ENCODE peak calls at places on chromosome 3, in six cellular contexts. M is stomach, F is transverse colon, D is spleen, V is HepG2, X is suprapubic skin. R is an unnamed sample.

GRCh38 chr3:78495326-78495725 is 1272.5 kb downstream of the ROBO1 start:
- DNase-seq in M (no peak), F (no peak), D (no peak), V (no peak), X (no peak), R (no peak)

GRCh38 chr3:64351713-64352595 is 126.7 kb upstream of the PRICKLE2 start:
- DNase-seq in M (peak), F (no peak), D (no peak), V (no peak), X (no peak), R (no peak)

GRCh38 chr3:172562881-172563835 is 39.9 kb upstream of the TNFSF10 start:
- DNase-seq in M (no peak), F (no peak), D (no peak), V (peak), X (no peak), R (peak)

GRCh38 chr3:128497305-128498126 is 4.5 kb upstream of the GATA2 start:
- DNase-seq in M (peak), F (peak), D (peak), V (no peak), X (peak), R (peak)

GRCh38 chr3:167575000-167575399 is 78.7 kb downstream of the WDR49 start:
- DNase-seq in M (no peak), F (no peak), D (no peak), V (no peak), X (no peak), R (no peak)

GRCh38 chr3:194686816-194687637 is 1.3 kb downstream of the FAM43A start:
- DNase-seq in M (peak), F (peak), D (peak), V (no peak), X (no peak), R (no peak)

GRCh38 chr3:62955126-62955525 is 79.9 kb upstream of the CADPS start:
- DNase-seq in M (no peak), F (no peak), D (no peak), V (no peak), X (no peak), R (no peak)

GRCh38 chr3:125418306-125418705 is 43.2 kb upstream of the ZNF148 start:
- DNase-seq in M (no peak), F (no peak), D (no peak), V (no peak), X (no peak), R (no peak)

GRCh38 chr3:194739498-194740284 is 54.0 kb downstream of the FAM43A start:
- DNase-seq in M (no peak), F (no peak), D (no peak), V (peak), X (no peak), R (no peak)

GRCh38 chr3:174397848-174398247 is 461.3 kb upstream of the NAALADL2 start:
- DNase-seq in M (no peak), F (no peak), D (no peak), V (peak), X (no peak), R (no peak)

GRCh38 chr3:171526869-171527268 is 66.7 kb upstream of the TNIK start:
- DNase-seq in M (no peak), F (no peak), D (no peak), V (peak), X (no peak), R (no peak)

GRCh38 chr3:102979682-102980378 is 545.0 kb downstream of the ZPLD1 start:
- DNase-seq in M (peak), F (peak), D (no peak), V (no peak), X (peak), R (peak)

DNA sequence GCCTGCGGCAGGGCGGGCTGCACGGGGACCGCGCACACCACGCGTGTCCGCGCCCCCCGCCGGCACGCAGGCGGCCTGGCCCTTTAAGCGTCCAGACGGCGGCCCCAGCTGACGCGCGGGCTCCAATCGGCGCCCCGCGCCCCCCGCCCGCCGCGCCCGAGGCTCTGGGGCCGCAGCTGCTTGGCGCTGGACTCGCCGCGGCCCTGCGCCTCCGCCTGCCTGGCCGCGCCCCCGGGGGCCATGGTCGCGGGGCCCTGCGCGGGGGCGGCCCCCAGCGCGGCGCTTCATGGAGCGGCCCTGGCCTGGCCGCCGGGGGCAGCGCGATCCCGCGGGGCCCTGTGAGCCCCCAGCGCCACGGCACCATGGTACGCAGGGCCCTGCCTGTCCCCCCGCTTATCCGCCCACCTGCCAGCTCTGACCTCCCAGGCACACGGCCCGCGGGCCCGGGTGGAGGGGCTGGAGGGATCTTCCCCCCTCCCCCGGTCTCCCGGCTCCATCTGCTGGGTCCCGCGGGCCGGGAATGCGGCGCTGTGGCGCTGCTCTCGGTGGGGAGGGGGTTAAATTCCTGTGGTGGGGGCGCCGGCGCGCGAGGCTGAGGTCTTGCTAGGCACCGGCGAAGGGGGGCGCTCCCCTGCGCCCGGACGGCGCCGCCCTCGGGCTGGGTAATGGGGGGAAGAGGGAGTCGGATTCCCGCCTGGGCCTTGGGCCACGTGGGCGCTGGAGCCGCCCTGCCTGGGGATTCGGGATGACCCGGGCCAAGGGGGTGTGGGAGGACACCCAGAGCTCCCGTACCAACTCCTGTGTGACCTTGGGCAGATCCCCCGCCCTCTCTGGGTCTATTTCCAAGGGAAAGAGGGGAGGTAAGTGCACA is 1.1 kb downstream of the ZBTB47 start:
- DNase-seq in M (peak), F (peak), D (peak), V (peak), X (peak), R (no peak)
- TF ChIP-seq POLR2A in M (no peak), F (no peak), D (no peak), V (no peak), X (peak), R (peak)

GRCh38 chr3:93973160-93974126 is at the start of gene PROS1:
- DNase-seq in M (peak), F (peak), D (peak), V (peak), X (peak), R (peak)
- TF ChIP-seq POLR2AphosphoS5 in M (peak), F (peak), D (peak), V (peak), X (no peak), R (peak)

GRCh38 chr3:49786357-49787181 is at the start of gene IP6K1:
- DNase-seq in M (peak), F (peak), D (peak), V (peak), X (peak), R (peak)

GRCh38 chr3:49787182-49787464 is 781 bp upstream of the IP6K1 start:
- DNase-seq in M (no peak), F (no peak), D (no peak), V (no peak), X (no peak), R (no peak)

GRCh38 chr3:49785565-49786356 is 581 bp downstream of the IP6K1 start:
- DNase-seq in M (peak), F (peak), D (no peak), V (no peak), X (no peak), R (peak)

GRCh38 chr3:49787536-49787935 is 1.2 kb upstream of the IP6K1 start:
- DNase-seq in M (no peak), F (no peak), D (no peak), V (no peak), X (no peak), R (no peak)

DNA sequence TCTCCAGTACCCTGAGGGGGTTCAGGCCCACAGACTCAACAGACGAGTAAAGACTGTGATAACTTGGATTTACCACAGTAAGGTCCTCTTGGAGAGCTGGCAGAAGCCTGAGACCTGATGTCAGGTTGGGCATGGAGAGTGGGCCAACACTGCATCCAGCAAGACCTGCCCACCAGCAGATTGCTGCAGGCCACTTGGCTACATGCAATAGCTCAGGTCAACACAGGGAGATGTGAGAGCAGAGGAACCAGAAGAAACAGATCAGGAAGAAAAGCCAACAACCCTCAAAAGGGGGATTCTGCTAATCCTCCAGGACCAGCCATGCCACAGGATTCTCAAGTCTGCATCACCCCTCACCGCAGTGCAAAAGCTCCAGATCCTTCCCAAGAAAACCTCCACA is 1.7 kb upstream of the IP6K1 start:
- DNase-seq in M (no peak), F (no peak), D (peak), V (no peak), X (no peak), R (no peak)
- H3K27ac ChIP-seq in M (no peak), F (no peak), D (peak), V (no peak), X (no peak), R (no peak)

GRCh38 chr3:186362988-186363387 is 954 bp upstream of the DGKG start:
- DNase-seq in M (no peak), F (no peak), D (no peak), V (no peak), X (no peak), R (no peak)

GRCh38 chr3:186361246-186361611 is 805 bp downstream of the DGKG start:
- DNase-seq in M (no peak), F (no peak), D (no peak), V (no peak), X (no peak), R (no peak)

GRCh38 chr3:186360779-186361178 is 1.3 kb downstream of the DGKG start:
- DNase-seq in M (no peak), F (no peak), D (peak), V (no peak), X (no peak), R (no peak)

GRCh38 chr3:186362409-186362757 is 349 bp upstream of the DGKG start:
- DNase-seq in M (no peak), F (no peak), D (no peak), V (peak), X (no peak), R (no peak)

DNA sequence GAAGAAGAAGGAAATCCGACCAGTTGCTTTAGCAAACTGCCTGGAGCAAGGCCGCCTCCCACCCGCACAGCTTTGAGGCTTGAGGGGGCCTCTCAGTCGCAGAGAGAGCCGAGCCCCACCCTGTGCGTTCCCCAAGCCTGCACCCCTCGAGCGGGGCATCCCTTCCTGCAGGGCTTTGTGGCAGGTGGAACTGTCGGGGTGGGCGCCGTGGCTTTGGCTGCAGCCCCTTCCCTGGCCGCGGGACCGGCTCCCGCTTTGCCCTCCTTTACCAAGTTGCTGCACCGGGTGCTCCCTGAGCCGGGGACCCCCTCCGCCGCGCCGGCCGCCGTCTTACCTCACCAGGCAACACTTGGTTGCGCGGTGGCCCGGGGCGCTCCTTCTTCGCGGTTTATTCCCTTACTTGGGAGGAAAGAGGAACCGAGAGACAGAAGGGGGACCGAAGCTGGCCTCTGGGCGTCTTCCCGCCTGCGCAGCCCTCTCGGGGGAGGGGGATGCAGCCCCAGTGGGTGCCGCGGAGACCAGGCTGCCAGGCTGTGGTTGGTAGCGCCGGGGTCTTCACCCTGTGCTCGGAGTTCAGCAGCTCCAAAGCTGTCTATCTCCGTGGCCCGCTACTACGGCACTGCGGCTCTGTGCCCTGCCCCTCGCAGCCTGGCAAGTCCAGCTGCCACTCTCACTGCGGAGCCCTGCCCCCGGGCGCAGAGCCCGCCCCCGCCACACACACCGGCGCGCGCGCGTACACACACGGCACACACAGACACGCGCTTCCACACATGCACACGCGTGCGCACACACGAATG is at the start of gene DGKG:
- DNase-seq in M (peak), F (peak), D (peak), V (no peak), X (peak), R (no peak)
- TF ChIP-seq POLR2A in M (no peak), F (peak), D (no peak), V (peak), X (no peak), R (no peak)

GRCh38 chr3:77081240-77081661 is 41.4 kb downstream of the ROBO2 start:
- DNase-seq in M (no peak), F (no peak), D (no peak), V (no peak), X (no peak), R (no peak)
- TF ChIP-seq POLR2AphosphoS5 in M (no peak), F (no peak), D (no peak), V (no peak), X (no peak), R (no peak)

GRCh38 chr3:134060561-134061385 is 31.0 kb upstream of the SLCO2A1 start:
- DNase-seq in M (no peak), F (no peak), D (peak), V (peak), X (peak), R (no peak)
- H3K27ac ChIP-seq in M (no peak), F (no peak), D (peak), V (peak), X (no peak), R (no peak)

DNA sequence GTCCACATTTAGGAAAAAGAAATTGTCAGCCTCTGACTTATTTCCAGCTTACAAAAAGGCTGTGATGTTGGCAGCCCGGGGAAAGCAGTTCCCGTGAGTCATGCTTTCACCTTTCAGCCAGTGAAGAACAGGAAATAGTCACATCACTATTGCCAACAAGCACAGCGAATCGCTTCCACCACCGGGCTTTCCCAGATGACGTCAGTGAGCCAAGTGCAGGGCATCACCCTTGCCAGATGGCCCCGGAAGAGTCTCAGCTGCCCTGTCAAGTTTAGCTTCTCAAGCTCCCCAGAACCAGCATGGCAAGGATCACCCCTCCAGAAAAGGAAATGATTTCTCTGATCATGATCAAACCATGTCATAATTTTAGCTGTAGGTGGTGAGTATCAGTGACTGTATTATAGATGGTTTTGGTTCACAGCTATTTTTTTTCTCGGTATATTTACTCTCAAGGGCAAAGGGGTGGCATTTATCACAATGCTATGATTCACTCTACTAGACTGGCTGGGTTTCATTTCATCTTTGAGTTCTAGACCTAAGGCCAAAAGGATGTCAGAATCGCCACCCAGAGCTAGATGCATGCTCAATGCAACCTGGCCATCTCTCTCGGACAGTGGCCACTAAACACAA is 32.9 kb downstream of the B3GNT5 start:
- DNase-seq in M (peak), F (peak), D (peak), V (peak), X (peak), R (peak)
- TF ChIP-seq POLR2A in M (no peak), F (no peak), D (no peak), V (no peak), X (no peak), R (no peak)

GRCh38 chr3:57852896-57853295 is 96.8 kb downstream of the SLMAP start:
- DNase-seq in M (no peak), F (no peak), D (no peak), V (peak), X (no peak), R (no peak)

GRCh38 chr3:57851304-57851703 is 95.2 kb downstream of the SLMAP start:
- DNase-seq in M (no peak), F (no peak), D (no peak), V (no peak), X (no peak), R (no peak)

GRCh38 chr3:57856675-57857074 is 100.6 kb downstream of the SLMAP start:
- DNase-seq in M (no peak), F (no peak), D (no peak), V (no peak), X (no peak), R (no peak)

GRCh38 chr3:57855281-57855680 is 99.2 kb downstream of the SLMAP start:
- DNase-seq in M (no peak), F (no peak), D (no peak), V (no peak), X (no peak), R (no peak)

DNA sequence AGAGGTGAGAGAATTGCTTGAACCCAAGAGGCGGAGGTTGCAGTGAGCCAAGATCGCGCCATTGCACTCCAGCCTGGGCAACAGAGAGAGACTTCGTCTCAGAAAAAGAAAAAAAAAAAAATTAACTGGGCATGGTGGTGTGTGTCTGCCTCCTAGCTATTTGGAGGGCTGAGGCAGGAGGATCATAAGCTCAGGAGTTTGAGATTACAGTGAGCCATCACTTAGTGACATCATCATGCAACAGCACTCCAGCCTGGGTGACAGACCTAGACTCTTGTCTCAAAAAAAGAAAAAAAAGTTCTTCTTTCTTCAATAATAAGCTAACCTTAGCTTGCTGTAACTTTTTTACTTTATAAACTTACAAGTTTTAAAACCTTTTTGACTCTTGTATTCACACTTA is 99.8 kb downstream of the SLMAP start:
- DNase-seq in M (no peak), F (no peak), D (no peak), V (no peak), X (no peak), R (no peak)
- TF ChIP-seq POLR2AphosphoS5 in M (no peak), F (no peak), D (no peak), V (no peak), X (no peak), R (no peak)

GRCh38 chr3:43090238-43090637 is 15.6 kb downstream of the POMGNT2 start:
- DNase-seq in M (no peak), F (no peak), D (no peak), V (no peak), X (no peak), R (no peak)
- H3K27ac ChIP-seq in M (no peak), F (no peak), D (no peak), V (no peak), X (no peak), R (no peak)